ENCODE peak calls at places on chromosomes 4 and X, in nine cellular contexts. W is epithelial cell of proximal tubule; R is NCI-H1092; G is mammary epithelial cell; V is occipital lobe; S is NCI-H1694 treated with DMSO at 0.1 percent for 48 hours; U is CD8-positive, alpha-beta memory T cell; K is EL; O is head of caudate nucleus. Q is an unnamed sample.

GRCh38 chr4:39621582-39621981 is 17.1 kb downstream of the SMIM14 start:
- DNase-seq in O (no peak), G (peak), S (no peak), R (no peak), V (no peak), K (peak), W (no peak), U (no peak), Q (no peak)

GRCh38 chr4:88158360-88159136 is at the start of gene ABCG2:
- DNase-seq in R (no peak), W (no peak), V (no peak), U (peak), O (peak), K (peak), S (no peak), G (peak), Q (no peak)

GRCh38 chr4:114423582-114423981 is 175.0 kb upstream of the UGT8 start:
- DNase-seq in R (no peak), G (no peak), K (no peak), V (no peak), W (no peak), U (no peak), O (no peak), S (no peak), Q (no peak)

GRCh38 chr4:159455675-159456235 is 352.9 kb downstream of the RAPGEF2 start:
- DNase-seq in W (no peak), U (no peak), S (peak), K (peak), O (no peak), G (peak), R (no peak), V (no peak), Q (no peak)

GRCh38 chrX:5998901-5999300 is 229.8 kb downstream of the NLGN4X start:
- DNase-seq in O (no peak), V (no peak), U (no peak), K (no peak), R (no peak), S (no peak), G (no peak), W (no peak), Q (no peak)

GRCh38 chr4:101774807-101775206 is 15.7 kb upstream of the BANK1 start:
- DNase-seq in S (no peak), G (no peak), K (peak), V (no peak), O (no peak), R (no peak), W (no peak), U (no peak), Q (no peak)

GRCh38 chr4:186684889-186685309 is 38.8 kb downstream of the FAT1 start:
- DNase-seq in V (no peak), S (no peak), U (no peak), W (no peak), R (no peak), O (no peak), G (no peak), K (no peak), Q (no peak)

GRCh38 chrX:111854778-111855490 is 21.0 kb upstream of the TRPC5OS start:
- DNase-seq in W (peak), K (no peak), G (peak), R (no peak), S (no peak), O (no peak), U (no peak), V (no peak), Q (no peak)

GRCh38 chr4:93791570-93792195 is 36.9 kb upstream of the ATOH1 start:
- DNase-seq in R (no peak), S (peak), G (peak), K (peak), W (no peak), V (peak), U (no peak), O (peak), Q (peak)